ENCODE peak calls at places on chromosomes 1 and 21, in nine cellular contexts. N is HFF-Myc, D is dorsolateral prefrontal cortex, R is psoas muscle, G is fibroblast of lung, V is spleen, C is ovary, L is AG04450, T is bronchial epithelial cell. I is an unnamed sample.

GRCh38 chr1:151991663-151992344 is 1.9 kb downstream of the S100A10 start:
- DNase-seq in C (no peak), T (no peak), R (no peak), D (no peak), V (no peak), L (no peak), N (no peak), G (no peak), I (no peak)

GRCh38 chr1:150173161-150173585 is 23.5 kb downstream of the PLEKHO1 start:
- DNase-seq in D (no peak), G (no peak), T (no peak), C (no peak), V (no peak), R (no peak), L (no peak), N (no peak), I (no peak)

GRCh38 chr1:96187027-96187426 is 534.6 kb upstream of the PTBP2 start:
- DNase-seq in V (no peak), L (no peak), T (no peak), C (no peak), G (no peak), N (no peak), D (no peak), R (no peak), I (no peak)

GRCh38 chr1:246784621-246785535 is 60.7 kb downstream of the SCCPDH start:
- DNase-seq in R (no peak), V (no peak), T (no peak), D (no peak), G (peak; percentile 56), C (no peak), L (peak; percentile 18), N (peak; percentile 74), I (no peak)

GRCh38 chr21:32515869-32516268 is 69.5 kb downstream of the TCP10L start:
- DNase-seq in D (no peak), N (no peak), V (no peak), R (no peak), T (no peak), G (peak; percentile 68), L (no peak), C (no peak), I (no peak)

GRCh38 chr1:89905391-89906058 is 84.7 kb downstream of the LRRC8D start:
- DNase-seq in V (no peak), T (no peak), C (no peak), L (no peak), D (no peak), G (no peak), N (no peak), R (no peak), I (no peak)

GRCh38 chr21:45096216-45096615 is 21.8 kb downstream of the ADARB1 start:
- DNase-seq in R (no peak), C (no peak), D (no peak), L (no peak), V (no peak), N (no peak), G (no peak), T (no peak), I (no peak)

GRCh38 chr1:12539320-12539704 is 78.7 kb downstream of the DHRS3 start:
- DNase-seq in L (no peak), G (no peak), V (no peak), T (no peak), D (no peak), C (peak; percentile 33), R (peak; percentile 32), N (no peak), I (no peak)

GRCh38 chr1:224616761-224617409 is 768 bp downstream of the CNIH3 start:
- DNase-seq in C (no peak), R (no peak), G (peak; percentile 33), V (no peak), T (no peak), L (no peak), N (no peak), D (no peak), I (no peak)

GRCh38 chr1:44532567-44532944 is 127.5 kb downstream of the RNF220 start:
- DNase-seq in L (no peak), G (no peak), C (no peak), V (no peak), N (no peak), R (no peak), D (no peak), T (no peak), I (no peak)

GRCh38 chr1:82318921-82319320 is 518.2 kb downstream of the ADGRL2 start:
- DNase-seq in C (no peak), D (no peak), G (peak; percentile 6), L (no peak), N (no peak), R (no peak), T (peak; percentile 59), V (no peak), I (no peak)

GRCh38 chr1:201769966-201770365 is 59.0 kb upstream of the IPO9 start:
- DNase-seq in C (no peak), D (peak; percentile 88), G (peak; percentile 96), R (no peak), T (no peak), N (peak; percentile 49), V (no peak), L (no peak), I (no peak)

GRCh38 chr1:213231795-213232231 is 180.8 kb downstream of the RPS6KC1 start:
- DNase-seq in T (no peak), N (no peak), G (peak; percentile 2), V (no peak), C (no peak), D (no peak), L (no peak), R (no peak), I (no peak)

GRCh38 chr1:112687785-112688496 is 13.5 kb downstream of the MOV10 start:
- DNase-seq in G (no peak), C (no peak), L (no peak), V (no peak), D (no peak), N (no peak), T (no peak), R (no peak), I (no peak)

GRCh38 chr1:96541491-96541890 is 180.1 kb upstream of the PTBP2 start:
- DNase-seq in C (no peak), G (no peak), D (no peak), N (no peak), L (no peak), V (no peak), T (no peak), R (no peak), I (no peak)

DNA sequence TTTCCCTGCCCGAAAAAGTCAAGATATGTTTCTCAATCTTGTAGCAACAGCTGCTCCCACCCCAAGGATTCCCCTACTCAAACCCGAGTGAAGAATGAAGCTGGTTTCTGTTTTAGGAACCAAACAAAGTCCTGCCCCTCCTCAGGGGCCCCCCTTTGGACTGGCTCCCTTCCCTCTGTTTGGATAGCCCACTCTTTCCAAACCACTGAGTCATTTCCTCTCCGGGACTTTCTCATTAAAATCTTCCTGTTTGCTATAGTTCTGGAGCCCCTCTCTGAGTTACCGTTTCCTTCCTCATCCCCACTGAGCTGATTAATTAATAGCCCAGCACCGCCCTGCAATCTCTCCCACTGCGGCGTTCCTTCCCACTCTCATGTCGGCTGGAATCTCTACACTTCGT is 101.0 kb downstream of the TSEN15 start:
- DNase-seq in T (no peak), V (no peak), L (no peak), N (no peak), G (peak; percentile 54), C (no peak), R (peak; percentile 61), D (no peak), I (no peak)
- H3K4me3 ChIP-seq in T (no peak overlapping the region), V (peak overlapping the region; percentile 18), L (peak overlapping the region; percentile 31), N (no peak overlapping the region), G (no peak overlapping the region), C (peak overlapping the region; percentile 27), R (peak overlapping the region; percentile 57), D (peak overlapping the region; percentile 47), I (no peak overlapping the region)

DNA sequence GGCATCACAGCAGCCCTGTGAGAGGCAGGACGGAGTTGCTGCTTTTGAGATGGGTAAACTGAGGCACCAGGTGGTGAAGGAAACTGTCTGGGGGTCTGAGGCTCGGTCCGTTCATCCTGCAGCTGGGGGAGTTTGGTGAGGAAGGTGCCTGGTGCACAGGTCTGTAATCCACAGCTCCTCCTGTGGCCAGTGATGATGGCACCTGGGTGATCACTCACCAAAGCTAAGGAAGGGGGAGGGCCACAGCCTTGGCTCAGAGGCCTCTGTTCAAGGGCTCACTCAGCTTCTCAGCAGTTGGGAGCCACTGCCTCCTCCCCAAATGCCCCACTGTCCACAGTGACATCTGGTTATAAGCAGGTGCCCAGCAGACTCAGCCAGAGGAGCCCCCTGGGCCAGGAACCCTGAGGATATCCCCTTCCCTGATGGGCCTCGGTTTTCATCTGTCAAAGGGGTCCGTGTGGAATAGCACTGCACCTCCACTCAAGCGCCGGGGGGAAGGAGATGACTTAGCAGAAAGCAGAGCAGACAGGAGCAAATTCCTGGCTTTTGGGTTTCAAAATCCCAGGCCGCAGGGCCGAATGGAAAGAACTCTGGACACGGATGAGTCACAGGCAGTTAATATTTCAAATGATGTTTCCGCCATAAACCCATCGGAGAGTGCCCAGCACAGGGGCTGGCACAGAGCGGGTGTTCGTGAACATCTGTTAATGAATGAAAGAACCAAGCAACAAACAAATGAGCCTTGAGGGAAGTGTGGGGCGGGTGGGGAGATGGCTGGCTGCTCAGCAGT is 82.8 kb downstream of the DMRTB1 start:
- DNase-seq in T (peak; percentile 3), C (no peak), V (peak; percentile 45), G (peak; percentile 93), N (peak; percentile 78), R (peak; percentile 52), L (peak; percentile 67), D (no peak), I (no peak)
- TF ChIP-seq CTCF in T (peak; percentile 29), C (no peak), V (no peak), G (no peak), N (peak; percentile 74), R (peak; percentile 39), L (peak; percentile 47), D (no peak), I (peak; percentile 52)

DNA sequence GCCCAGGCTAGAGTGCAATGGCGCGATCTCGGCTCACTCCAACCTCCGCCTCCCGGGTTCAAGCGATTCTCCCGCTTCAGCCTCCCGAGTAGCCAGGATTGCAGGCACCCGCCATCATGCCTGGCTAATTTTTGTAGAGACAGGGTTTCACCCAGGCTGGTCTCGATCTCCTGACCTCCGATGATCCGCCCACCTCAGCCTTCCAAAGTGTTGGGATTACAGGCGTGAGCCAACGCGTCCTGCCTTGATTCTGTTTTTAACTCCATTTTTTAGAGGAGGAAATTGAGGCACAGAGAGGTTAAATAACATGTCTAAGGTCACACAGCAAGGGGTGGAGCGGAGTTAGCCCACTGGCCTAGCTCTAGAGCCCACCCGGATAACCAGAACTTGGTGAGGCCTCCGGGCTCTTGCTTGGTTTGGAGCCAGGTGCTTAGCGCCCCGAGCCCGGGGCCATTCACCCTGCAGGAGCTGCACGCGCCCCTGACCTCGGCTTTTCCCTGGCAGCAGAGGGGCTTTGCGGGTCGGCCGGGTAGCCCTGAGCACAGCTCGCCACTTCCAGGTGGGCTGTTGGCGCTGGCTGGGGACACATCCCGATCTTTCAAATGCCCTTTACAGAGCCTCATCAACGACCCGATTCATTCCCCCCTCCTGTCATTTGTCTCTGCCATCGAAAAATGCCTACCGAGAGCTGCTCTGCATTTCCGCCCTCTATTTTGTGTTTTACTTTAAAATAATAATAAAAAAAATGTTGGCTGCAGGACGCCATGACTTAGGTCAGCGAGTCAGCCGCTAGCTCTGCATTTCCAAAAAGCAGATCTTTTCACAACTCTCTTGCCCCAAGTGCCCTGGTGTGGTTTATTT is 11.2 kb downstream of the SIM2 start:
- DNase-seq in N (no peak), R (no peak), G (no peak), V (peak; percentile 56), L (no peak), C (no peak), D (peak; percentile 6), T (no peak), I (no peak)
- H3K4me3 ChIP-seq in N (no peak overlapping the region), R (no peak overlapping the region), G (no peak overlapping the region), V (no peak overlapping the region), L (no peak overlapping the region), C (no peak overlapping the region), D (no peak overlapping the region), T (no peak overlapping the region), I (no peak overlapping the region)

GRCh38 chr1:9058465-9058864 is 11.0 kb downstream of the SLC2A5 start:
- DNase-seq in R (peak; percentile 70), C (no peak), T (no peak), N (no peak), V (peak; percentile 12), G (peak; percentile 41), L (no peak), D (no peak), I (no peak)
- TF ChIP-seq CTCF in R (peak; percentile 54), C (no peak), T (no peak), N (peak; percentile 32), V (no peak), G (peak; percentile 26), L (peak; percentile 55), D (no peak), I (peak; percentile 39)